ENCODE peak calls at places on chromosomes 5 and 9, in seven cellular contexts. One of them, this sample, is unnamed.

GRCh38 chr5:150394103-150394502 is 18.6 kb downstream of the CD74 start:
- DNase-seq in tibial nerve: no peak
- DNase-seq in CD4-positive, CD25-positive, alpha-beta regulatory T cell: no peak
- DNase-seq in esophagus squamous epithelium: no peak
- DNase-seq in AG04450: peak; percentile 16
- DNase-seq in WERI-Rb-1: no peak
- DNase-seq in left ventricle myocardium inferior: no peak
- DNase-seq in this sample: no peak

GRCh38 chr5:121503111-121503840 is 348.4 kb upstream of the FTMT start:
- DNase-seq in AG04450: no peak
- DNase-seq in tibial nerve: peak; percentile 30
- DNase-seq in CD4-positive, CD25-positive, alpha-beta regulatory T cell: no peak
- DNase-seq in WERI-Rb-1: peak; percentile 54
- DNase-seq in esophagus squamous epithelium: no peak
- DNase-seq in left ventricle myocardium inferior: peak; percentile 15
- DNase-seq in this sample: no peak

GRCh38 chr5:150068472-150068871 is 17.9 kb downstream of the CSF1R start:
- DNase-seq in tibial nerve: no peak
- DNase-seq in WERI-Rb-1: no peak
- DNase-seq in CD4-positive, CD25-positive, alpha-beta regulatory T cell: no peak
- DNase-seq in AG04450: no peak
- DNase-seq in left ventricle myocardium inferior: no peak
- DNase-seq in esophagus squamous epithelium: no peak
- DNase-seq in this sample: no peak

GRCh38 chr9:69456201-69456600 is 131.2 kb downstream of the ENTREP1 start:
- DNase-seq in CD4-positive, CD25-positive, alpha-beta regulatory T cell: no peak
- DNase-seq in esophagus squamous epithelium: no peak
- DNase-seq in WERI-Rb-1: no peak
- DNase-seq in tibial nerve: no peak
- DNase-seq in AG04450: no peak
- DNase-seq in left ventricle myocardium inferior: no peak
- DNase-seq in this sample: no peak

GRCh38 chr5:29795253-29795652 is 1398.2 kb upstream of the CDH6 start:
- DNase-seq in AG04450: no peak
- DNase-seq in esophagus squamous epithelium: no peak
- DNase-seq in left ventricle myocardium inferior: no peak
- DNase-seq in CD4-positive, CD25-positive, alpha-beta regulatory T cell: no peak
- DNase-seq in tibial nerve: no peak
- DNase-seq in WERI-Rb-1: no peak
- DNase-seq in this sample: no peak

GRCh38 chr9:130282000-130282700 is 16.6 kb downstream of the HMCN2 start:
- DNase-seq in tibial nerve: peak; percentile 27
- DNase-seq in CD4-positive, CD25-positive, alpha-beta regulatory T cell: no peak
- DNase-seq in AG04450: no peak
- DNase-seq in esophagus squamous epithelium: no peak
- DNase-seq in WERI-Rb-1: no peak
- DNase-seq in left ventricle myocardium inferior: no peak
- DNase-seq in this sample: no peak

GRCh38 chr5:57117601-57118000 is 56.3 kb upstream of the GPBP1 start:
- DNase-seq in left ventricle myocardium inferior: no peak
- DNase-seq in AG04450: no peak
- DNase-seq in tibial nerve: no peak
- DNase-seq in CD4-positive, CD25-positive, alpha-beta regulatory T cell: peak; percentile 75
- DNase-seq in esophagus squamous epithelium: no peak
- DNase-seq in WERI-Rb-1: no peak
- DNase-seq in this sample: peak; percentile 12

GRCh38 chr5:154395407-154396106 is 50.2 kb upstream of the SAP30L start:
- DNase-seq in left ventricle myocardium inferior: no peak
- DNase-seq in CD4-positive, CD25-positive, alpha-beta regulatory T cell: no peak
- DNase-seq in WERI-Rb-1: no peak
- DNase-seq in esophagus squamous epithelium: no peak
- DNase-seq in AG04450: no peak
- DNase-seq in tibial nerve: no peak
- DNase-seq in this sample: no peak

GRCh38 chr5:107483196-107483595 is 187.5 kb downstream of the EFNA5 start:
- DNase-seq in WERI-Rb-1: peak; percentile 81
- DNase-seq in CD4-positive, CD25-positive, alpha-beta regulatory T cell: no peak
- DNase-seq in esophagus squamous epithelium: no peak
- DNase-seq in left ventricle myocardium inferior: no peak
- DNase-seq in AG04450: no peak
- DNase-seq in tibial nerve: no peak
- DNase-seq in this sample: no peak

GRCh38 chr9:15453956-15454355 is 31.3 kb downstream of the SNAPC3 start:
- DNase-seq in esophagus squamous epithelium: no peak
- DNase-seq in left ventricle myocardium inferior: no peak
- DNase-seq in CD4-positive, CD25-positive, alpha-beta regulatory T cell: no peak
- DNase-seq in AG04450: no peak
- DNase-seq in WERI-Rb-1: no peak
- DNase-seq in tibial nerve: no peak
- DNase-seq in this sample: no peak

DNA sequence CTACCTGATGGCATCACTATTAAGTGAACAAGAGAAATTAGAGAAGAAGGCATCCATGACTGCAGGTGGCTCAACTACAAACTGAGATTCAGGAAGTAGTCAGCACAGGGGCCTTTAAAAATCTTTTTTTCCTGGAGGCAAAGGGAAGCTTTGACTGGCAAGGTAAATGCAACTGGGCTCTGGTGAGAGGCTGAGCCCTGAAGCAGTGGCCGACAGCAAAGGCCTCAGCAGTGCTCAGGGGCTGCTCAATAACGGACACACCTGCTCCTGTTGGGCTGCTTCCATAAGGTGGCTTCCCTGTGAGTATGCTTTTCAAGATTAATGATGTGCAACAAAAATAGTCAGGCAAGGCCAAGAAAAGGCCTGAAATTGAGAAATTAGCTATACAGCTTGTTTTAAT is 134.2 kb upstream of the RGMB start:
- DNase-seq in WERI-Rb-1: no peak
- DNase-seq in AG04450: no peak
- DNase-seq in esophagus squamous epithelium: no peak
- DNase-seq in CD4-positive, CD25-positive, alpha-beta regulatory T cell: no peak
- DNase-seq in left ventricle myocardium inferior: no peak
- DNase-seq in tibial nerve: no peak
- DNase-seq in this sample: no peak
- H3K27ac ChIP-seq in WERI-Rb-1: no peak overlapping the region
- H3K27ac ChIP-seq in AG04450: no peak overlapping the region
- H3K27ac ChIP-seq in esophagus squamous epithelium: no peak overlapping the region
- H3K27ac ChIP-seq in CD4-positive, CD25-positive, alpha-beta regulatory T cell: no peak overlapping the region
- H3K27ac ChIP-seq in left ventricle myocardium inferior: no peak overlapping the region
- H3K27ac ChIP-seq in tibial nerve: no peak overlapping the region
- H3K27ac ChIP-seq in this sample: no peak overlapping the region

GRCh38 chr9:21789541-21790037 is 12.8 kb upstream of the MTAP start:
- DNase-seq in AG04450: peak; percentile 88
- DNase-seq in esophagus squamous epithelium: no peak
- DNase-seq in CD4-positive, CD25-positive, alpha-beta regulatory T cell: peak; percentile 87
- DNase-seq in tibial nerve: peak; percentile 40
- DNase-seq in WERI-Rb-1: peak; percentile 52
- DNase-seq in left ventricle myocardium inferior: no peak
- DNase-seq in this sample: no peak
- H3K4me3 ChIP-seq in AG04450: peak overlapping the region; percentile 49
- H3K4me3 ChIP-seq in esophagus squamous epithelium: peak overlapping the region; percentile 56
- H3K4me3 ChIP-seq in CD4-positive, CD25-positive, alpha-beta regulatory T cell: peak overlapping the region; percentile 67
- H3K4me3 ChIP-seq in tibial nerve: no peak overlapping the region
- H3K4me3 ChIP-seq in WERI-Rb-1: no peak overlapping the region
- H3K4me3 ChIP-seq in left ventricle myocardium inferior: peak overlapping the region; percentile 26
- H3K4me3 ChIP-seq in this sample: peak overlapping the region; percentile 33

GRCh38 chr9:24036459-24036858 is 210.4 kb upstream of the ELAVL2 start:
- DNase-seq in CD4-positive, CD25-positive, alpha-beta regulatory T cell: no peak
- DNase-seq in tibial nerve: no peak
- DNase-seq in left ventricle myocardium inferior: no peak
- DNase-seq in AG04450: no peak
- DNase-seq in WERI-Rb-1: no peak
- DNase-seq in esophagus squamous epithelium: no peak
- DNase-seq in this sample: no peak
- H3K27ac ChIP-seq in CD4-positive, CD25-positive, alpha-beta regulatory T cell: no peak overlapping the region
- H3K27ac ChIP-seq in tibial nerve: no peak overlapping the region
- H3K27ac ChIP-seq in left ventricle myocardium inferior: no peak overlapping the region
- H3K27ac ChIP-seq in AG04450: no peak overlapping the region
- H3K27ac ChIP-seq in WERI-Rb-1: no peak overlapping the region
- H3K27ac ChIP-seq in esophagus squamous epithelium: no peak overlapping the region
- H3K27ac ChIP-seq in this sample: no peak overlapping the region

GRCh38 chr9:34379334-34380033 is 2.8 kb upstream of the MYORG start:
- DNase-seq in CD4-positive, CD25-positive, alpha-beta regulatory T cell: peak; percentile 94
- DNase-seq in WERI-Rb-1: peak; percentile 90
- DNase-seq in AG04450: peak; percentile 49
- DNase-seq in tibial nerve: peak; percentile 77
- DNase-seq in esophagus squamous epithelium: peak; percentile 66
- DNase-seq in left ventricle myocardium inferior: peak; percentile 84
- DNase-seq in this sample: peak; percentile 75
- H3K4me3 ChIP-seq in CD4-positive, CD25-positive, alpha-beta regulatory T cell: peak overlapping the region; percentile 57
- H3K4me3 ChIP-seq in WERI-Rb-1: peak overlapping the region; percentile 25
- H3K4me3 ChIP-seq in AG04450: peak overlapping the region; percentile 36
- H3K4me3 ChIP-seq in tibial nerve: no peak overlapping the region
- H3K4me3 ChIP-seq in esophagus squamous epithelium: peak overlapping the region; percentile 72
- H3K4me3 ChIP-seq in left ventricle myocardium inferior: peak overlapping the region; percentile 81
- H3K4me3 ChIP-seq in this sample: peak overlapping the region; percentile 46

GRCh38 chr5:142862585-142862984 is 92.4 kb downstream of the ARHGAP26 start:
- DNase-seq in WERI-Rb-1: no peak
- DNase-seq in left ventricle myocardium inferior: no peak
- DNase-seq in CD4-positive, CD25-positive, alpha-beta regulatory T cell: no peak
- DNase-seq in esophagus squamous epithelium: no peak
- DNase-seq in tibial nerve: no peak
- DNase-seq in AG04450: no peak
- DNase-seq in this sample: no peak
- H3K27ac ChIP-seq in WERI-Rb-1: no peak overlapping the region
- H3K27ac ChIP-seq in left ventricle myocardium inferior: peak overlapping the region; percentile 68
- H3K27ac ChIP-seq in CD4-positive, CD25-positive, alpha-beta regulatory T cell: no peak overlapping the region
- H3K27ac ChIP-seq in esophagus squamous epithelium: peak overlapping the region; percentile 58
- H3K27ac ChIP-seq in tibial nerve: no peak overlapping the region
- H3K27ac ChIP-seq in AG04450: no peak overlapping the region
- H3K27ac ChIP-seq in this sample: no peak overlapping the region

DNA sequence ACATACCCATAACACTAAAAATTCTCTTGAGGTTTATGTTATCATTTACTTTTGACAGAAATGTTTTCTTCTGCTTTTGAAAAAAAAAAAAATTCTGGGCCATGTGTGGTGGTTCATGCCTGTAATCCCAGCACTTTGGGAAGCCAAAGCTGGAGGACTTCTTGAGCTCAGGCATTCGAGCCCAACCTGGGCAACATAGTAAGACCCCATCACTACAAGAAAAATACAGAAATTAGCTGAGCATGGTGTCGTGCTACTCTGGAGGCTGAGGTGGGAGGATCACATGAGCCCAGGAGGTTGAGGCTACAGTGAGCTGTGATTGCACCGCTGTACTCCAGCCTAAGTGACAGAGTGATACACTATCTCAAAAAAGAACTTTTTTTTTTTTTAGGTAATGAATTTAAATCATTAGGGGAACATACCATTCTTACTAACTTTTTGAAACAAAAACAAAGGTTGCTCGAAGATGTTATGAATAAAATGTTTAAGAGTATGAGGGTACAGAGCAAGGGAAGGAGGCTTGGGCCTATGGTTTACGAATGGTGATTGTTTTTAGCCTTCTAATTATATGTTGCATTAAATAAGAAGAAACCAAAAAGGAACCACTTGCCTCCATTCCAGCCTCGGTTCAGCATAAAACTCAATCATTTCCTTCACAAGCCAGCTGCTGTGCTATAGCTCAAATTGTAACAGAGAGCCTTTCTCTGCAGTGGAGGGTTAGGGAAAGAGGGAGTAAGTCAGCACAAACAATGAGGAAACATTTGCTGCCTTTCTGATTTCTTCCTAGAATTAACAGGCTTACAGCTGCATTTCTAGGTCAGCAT is 148.6 kb upstream of the DMRT1 start:
- DNase-seq in AG04450: no peak
- DNase-seq in WERI-Rb-1: no peak
- DNase-seq in CD4-positive, CD25-positive, alpha-beta regulatory T cell: no peak
- DNase-seq in esophagus squamous epithelium: no peak
- DNase-seq in left ventricle myocardium inferior: no peak
- DNase-seq in tibial nerve: no peak
- DNase-seq in this sample: no peak
- H3K4me3 ChIP-seq in AG04450: peak overlapping the region; percentile 49
- H3K4me3 ChIP-seq in WERI-Rb-1: no peak overlapping the region
- H3K4me3 ChIP-seq in CD4-positive, CD25-positive, alpha-beta regulatory T cell: no peak overlapping the region
- H3K4me3 ChIP-seq in esophagus squamous epithelium: peak overlapping the region; percentile 56
- H3K4me3 ChIP-seq in left ventricle myocardium inferior: peak overlapping the region; percentile 64
- H3K4me3 ChIP-seq in tibial nerve: no peak overlapping the region
- H3K4me3 ChIP-seq in this sample: no peak overlapping the region

GRCh38 chr5:35857004-35857345 is 284 bp downstream of the IL7R start:
- DNase-seq in WERI-Rb-1: no peak
- DNase-seq in tibial nerve: no peak
- DNase-seq in left ventricle myocardium inferior: no peak
- DNase-seq in CD4-positive, CD25-positive, alpha-beta regulatory T cell: no peak
- DNase-seq in AG04450: no peak
- DNase-seq in esophagus squamous epithelium: no peak
- DNase-seq in this sample: no peak
- H3K27ac ChIP-seq in WERI-Rb-1: no peak overlapping the region
- H3K27ac ChIP-seq in tibial nerve: no peak overlapping the region
- H3K27ac ChIP-seq in left ventricle myocardium inferior: no peak overlapping the region
- H3K27ac ChIP-seq in CD4-positive, CD25-positive, alpha-beta regulatory T cell: peak overlapping the region; percentile 98
- H3K27ac ChIP-seq in AG04450: no peak overlapping the region
- H3K27ac ChIP-seq in esophagus squamous epithelium: peak overlapping the region; percentile 14
- H3K27ac ChIP-seq in this sample: peak overlapping the region; percentile 97

This sample was measured in CD8-positive, alpha-beta T cell.